ENCODE peak calls at places on chromosome 9, in eight cellular contexts. Y is transverse colon, G is endothelial cell of umbilical vein, L is K562, H is HCT116, X is Panc1, Z is suprapubic skin, V is stomach. Q is an unnamed sample.

GRCh38 chr9:12884736-12885395 is 110.0 kb downstream of the LURAP1L start:
- DNase-seq in V (no peak), Z (no peak), Y (no peak), L (no peak), G (peak), X (peak), H (peak), Q (no peak)

GRCh38 chr9:134488901-134489280 is 152.7 kb upstream of the COL5A1 start:
- DNase-seq in Y (no peak), V (no peak), G (no peak), Z (no peak), X (no peak), L (no peak), H (no peak), Q (no peak)

GRCh38 chr9:72333758-72334157 is 31.2 kb downstream of the ZFAND5 start:
- DNase-seq in Z (no peak), X (no peak), V (no peak), G (no peak), L (peak), H (no peak), Y (no peak), Q (no peak)

GRCh38 chr9:81669011-81669739 is 20.2 kb downstream of the TLE1 start:
- DNase-seq in Y (no peak), H (no peak), L (no peak), V (no peak), G (no peak), Z (no peak), X (no peak), Q (no peak)

GRCh38 chr9:68794898-68795297 is 89.9 kb downstream of the PIP5K1B start:
- DNase-seq in Z (no peak), H (no peak), L (no peak), Y (no peak), G (no peak), V (no peak), X (no peak), Q (no peak)

GRCh38 chr9:126160067-126160853 is 166.4 kb upstream of the MVB12B start:
- DNase-seq in G (no peak), H (no peak), V (peak), L (no peak), Z (no peak), X (no peak), Y (no peak), Q (no peak)

GRCh38 chr9:24416136-24416535 is 129.6 kb downstream of the IZUMO3 start:
- DNase-seq in Y (no peak), G (no peak), X (no peak), H (no peak), V (no peak), L (no peak), Z (no peak), Q (no peak)

GRCh38 chr9:1173211-1173610 is 123.1 kb downstream of the DMRT2 start:
- DNase-seq in Y (peak), Z (no peak), G (no peak), X (no peak), L (no peak), H (no peak), V (no peak), Q (no peak)

GRCh38 chr9:105877719-105878118 is 183.4 kb downstream of the TMEM38B start:
- DNase-seq in V (no peak), Y (no peak), G (no peak), H (no peak), L (no peak), X (no peak), Z (no peak), Q (no peak)

GRCh38 chr9:105438136-105438839 is 9.5 kb upstream of the FSD1L start:
- DNase-seq in L (no peak), H (no peak), V (no peak), Z (no peak), Y (no peak), G (no peak), X (no peak), Q (no peak)

GRCh38 chr9:35914307-35914807 is 5.1 kb downstream of the SPAAR start:
- DNase-seq in V (peak), X (no peak), H (no peak), Z (no peak), G (peak), L (peak), Y (peak), Q (no peak)

GRCh38 chr9:91659529-91660294 is 236.1 kb upstream of the NFIL3 start:
- DNase-seq in Z (no peak), V (no peak), G (no peak), L (peak), Y (no peak), H (peak), X (no peak), Q (no peak)

GRCh38 chr9:131613921-131614320 is 68.6 kb downstream of the PRRT1B start:
- DNase-seq in Z (no peak), X (no peak), G (no peak), Y (no peak), H (no peak), L (no peak), V (no peak), Q (no peak)

GRCh38 chr9:77808750-77809079 is 160.6 kb upstream of the GNA14 start:
- DNase-seq in H (no peak), G (no peak), Y (no peak), Z (no peak), L (no peak), X (no peak), V (no peak), Q (no peak)

GRCh38 chr9:70587143-70587710 is 172.8 kb upstream of the KLF9 start:
- DNase-seq in L (no peak), G (peak), V (no peak), H (no peak), X (no peak), Y (no peak), Z (no peak), Q (no peak)

GRCh38 chr9:110936719-110937452 is 101.4 kb downstream of the LPAR1 start:
- DNase-seq in L (no peak), X (no peak), Z (no peak), V (no peak), Y (no peak), H (no peak), G (no peak), Q (no peak)

GRCh38 chr9:7325980-7326379 is 473.6 kb downstream of the DMAC1 start:
- DNase-seq in V (no peak), G (no peak), X (no peak), Y (no peak), Z (no peak), H (no peak), L (no peak), Q (no peak)

GRCh38 chr9:31089822-31090221 is 1294.6 kb upstream of the ACO1 start:
- DNase-seq in Y (no peak), L (no peak), X (no peak), H (no peak), Z (no peak), V (no peak), G (no peak), Q (no peak)

GRCh38 chr9:15306068-15306756 is 804 bp downstream of the TTC39B start:
- DNase-seq in G (peak), X (no peak), Z (peak), H (no peak), V (peak), L (no peak), Y (peak), Q (peak)

GRCh38 chr9:109683521-109683920 is 96.5 kb upstream of the PALM2AKAP2 start:
- DNase-seq in L (no peak), Z (no peak), Y (no peak), H (no peak), G (no peak), X (no peak), V (no peak), Q (no peak)

GRCh38 chr9:119802621-119803020 is 433.4 kb upstream of the BRINP1 start:
- DNase-seq in Y (peak), H (no peak), G (no peak), Z (peak), V (no peak), L (no peak), X (no peak), Q (no peak)

GRCh38 chr9:72552356-72552755 is 30.9 kb downstream of the TMC1 start:
- DNase-seq in L (no peak), Z (no peak), H (no peak), X (no peak), Y (no peak), G (no peak), V (no peak), Q (no peak)

GRCh38 chr9:8666060-8666459 is 866.5 kb upstream of the DMAC1 start:
- DNase-seq in G (no peak), V (no peak), Y (no peak), H (no peak), L (no peak), Z (no peak), X (no peak), Q (no peak)

GRCh38 chr9:78808087-78808486 is 511.2 kb downstream of the PSAT1 start:
- DNase-seq in L (no peak), X (no peak), Y (no peak), Z (no peak), G (no peak), H (no peak), V (no peak), Q (no peak)

GRCh38 chr9:34501889-34502425 is 20.8 kb downstream of the ENHO start:
- DNase-seq in X (no peak), G (peak), Z (no peak), V (peak), Y (peak), L (no peak), H (no peak), Q (no peak)

GRCh38 chr9:78029601-78030552 is 1.7 kb downstream of the GNAQ start:
- DNase-seq in X (no peak), G (peak), Y (peak), H (no peak), Z (no peak), V (no peak), L (no peak), Q (no peak)

GRCh38 chr9:29332789-29333188 is 1759.5 kb upstream of the C9orf72 start:
- DNase-seq in Z (no peak), Y (no peak), X (no peak), G (no peak), L (no peak), V (no peak), H (peak), Q (no peak)

GRCh38 chr9:86458456-86458855 is 104.2 kb upstream of the TUT7 start:
- DNase-seq in V (no peak), G (no peak), L (no peak), H (no peak), Y (no peak), X (no peak), Z (no peak), Q (no peak)

DNA sequence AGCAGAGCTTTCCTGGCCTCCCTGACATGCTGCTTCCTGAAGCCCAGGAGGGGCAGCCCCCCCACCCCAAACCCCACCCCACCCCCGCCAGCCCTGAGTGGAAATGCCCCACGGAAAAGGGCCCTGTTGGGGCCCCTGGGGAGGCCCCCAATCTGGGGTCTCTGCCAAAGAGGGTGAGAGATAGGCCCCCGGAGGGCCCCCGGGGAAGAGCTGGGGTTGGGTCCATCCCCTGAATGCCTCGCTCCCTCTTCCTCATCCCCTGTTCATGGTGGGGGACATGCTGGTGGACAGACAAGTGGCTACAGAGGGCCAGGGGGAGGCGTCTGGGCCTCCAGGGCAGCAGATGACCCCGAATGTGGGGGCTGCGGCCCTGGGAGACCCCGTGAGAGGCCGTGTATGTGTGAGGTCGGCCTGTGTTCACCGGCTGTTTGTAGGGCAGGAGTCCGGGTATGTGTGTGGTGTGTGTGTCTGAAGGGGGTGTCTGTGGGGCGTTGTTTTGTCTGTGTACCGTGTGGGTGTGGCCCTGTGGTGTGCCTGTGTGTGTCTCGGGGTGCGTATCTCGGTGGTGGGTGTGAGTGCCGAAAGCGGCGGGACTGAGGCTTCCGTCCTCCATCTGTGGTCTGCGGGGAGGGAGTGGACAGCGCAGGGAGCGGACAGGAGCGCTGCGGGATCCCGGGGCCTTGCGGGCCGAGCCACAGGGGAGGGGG is 11.3 kb downstream of the C9orf50 start:
- DNase-seq in G (no peak), Z (no peak), V (peak), Y (peak), H (no peak), X (no peak), L (peak), Q (no peak)
- H3K27ac ChIP-seq in G (no peak), Z (peak), V (peak), Y (peak), H (peak), X (peak), L (no peak), Q (no peak)

DNA sequence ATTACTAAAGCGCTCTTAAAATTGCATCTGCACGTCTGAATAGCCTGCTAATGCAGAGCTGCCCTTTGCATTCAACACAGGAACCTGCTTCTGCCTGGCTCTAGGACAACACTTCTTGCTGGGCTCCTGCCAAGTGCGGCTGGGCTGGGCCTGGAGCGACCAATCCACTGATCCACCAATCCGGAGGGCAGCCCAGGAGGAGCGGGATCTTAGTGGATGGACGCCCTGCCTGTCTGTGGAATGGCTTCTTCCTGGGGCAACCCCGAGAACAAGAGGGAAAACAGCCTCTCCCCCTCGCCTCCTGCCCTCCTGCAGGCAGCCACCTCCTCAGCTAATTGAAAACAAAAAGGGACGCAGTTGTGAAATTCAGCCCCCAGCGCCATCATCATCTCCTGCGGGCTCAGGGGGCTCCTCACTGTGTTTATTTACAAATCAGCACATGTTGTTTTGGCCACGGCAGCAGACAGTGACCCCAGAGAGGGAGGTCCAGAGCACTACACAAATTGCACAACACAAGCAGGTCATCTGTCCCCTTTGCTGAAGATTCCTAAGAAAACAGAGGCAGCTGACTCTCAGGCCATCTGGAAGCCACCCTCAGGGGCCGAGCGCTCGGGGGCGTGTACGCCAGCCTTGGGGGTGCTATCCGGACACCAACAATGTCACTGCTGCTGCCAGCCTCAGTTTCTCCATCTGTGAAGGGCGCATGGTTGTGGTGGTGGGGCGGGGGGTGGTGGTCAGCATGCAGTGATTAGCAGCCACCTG is 57.3 kb downstream of the GADD45G start:
- DNase-seq in Y (peak), H (peak), X (no peak), L (peak), V (peak), Z (peak), G (peak), Q (peak)
- TF ChIP-seq POLR2AphosphoS5 in Y (peak), H (no peak), X (no peak), L (no peak), V (peak), Z (no peak), G (no peak), Q (no peak)

GRCh38 chr9:89442981-89443817 is 54.7 kb downstream of the SEMA4D start:
- DNase-seq in G (no peak), X (no peak), V (no peak), L (no peak), H (no peak), Y (no peak), Z (no peak), Q (no peak)

GRCh38 chr9:89445135-89445797 is 52.6 kb downstream of the SEMA4D start:
- DNase-seq in X (no peak), L (no peak), Y (no peak), H (no peak), G (no peak), Z (no peak), V (no peak), Q (no peak)

GRCh38 chr9:89445801-89446228 is 52.1 kb downstream of the SEMA4D start:
- DNase-seq in X (no peak), V (no peak), G (no peak), Z (no peak), Y (no peak), L (no peak), H (no peak), Q (no peak)

GRCh38 chr9:89442501-89442978 is 55.4 kb downstream of the SEMA4D start:
- DNase-seq in V (no peak), Z (no peak), Y (no peak), H (no peak), G (no peak), X (no peak), L (no peak), Q (no peak)

GRCh38 chr9:89444212-89444611 is 53.7 kb downstream of the SEMA4D start:
- DNase-seq in Y (peak), G (no peak), L (no peak), H (no peak), Z (no peak), X (no peak), V (no peak), Q (no peak)
- H3K27ac ChIP-seq in Y (no peak), G (no peak), L (no peak), H (no peak), Z (no peak), X (no peak), V (no peak), Q (no peak)

DNA sequence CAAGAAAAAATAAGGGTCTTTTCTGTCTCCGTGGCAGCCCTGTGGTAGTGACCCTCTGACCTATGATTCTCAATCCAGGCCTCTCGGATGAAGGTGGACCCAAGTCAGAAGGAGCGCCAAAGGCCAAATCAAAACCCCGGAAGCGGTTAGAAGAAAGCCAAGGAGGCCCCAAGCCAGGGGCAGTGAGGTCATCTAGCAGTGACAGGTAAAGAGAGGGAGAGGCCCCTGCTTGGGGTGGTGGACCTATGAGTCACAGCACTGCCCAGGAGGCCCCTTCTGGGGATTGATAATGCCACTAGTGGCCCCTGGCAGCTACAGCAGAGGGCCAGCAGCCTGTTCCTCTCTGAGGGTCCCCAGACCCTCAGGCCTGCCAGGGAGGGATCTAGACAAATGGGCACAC is 6.4 kb upstream of the SLC2A8 start:
- DNase-seq in V (no peak), G (no peak), H (no peak), L (peak), Z (no peak), X (no peak), Y (no peak), Q (no peak)
- TF ChIP-seq POLR2AphosphoS5 in V (no peak), G (no peak), H (no peak), L (no peak), Z (no peak), X (no peak), Y (no peak), Q (no peak)

GRCh38 chr9:136405481-136405880 is 4.9 kb downstream of the ENTR1 start:
- DNase-seq in Y (no peak), G (no peak), H (no peak), Z (no peak), V (no peak), X (no peak), L (no peak), Q (no peak)
- H3K27ac ChIP-seq in Y (no peak), G (no peak), H (no peak), Z (no peak), V (no peak), X (no peak), L (no peak), Q (no peak)

GRCh38 chr9:120893585-120893857 is 16.5 kb upstream of the PHF19 start:
- DNase-seq in V (no peak), H (no peak), X (no peak), L (no peak), Y (no peak), G (no peak), Z (no peak), Q (no peak)
- TF ChIP-seq POLR2AphosphoS5 in V (no peak), H (no peak), X (no peak), L (no peak), Y (no peak), G (no peak), Z (no peak), Q (no peak)

Q was measured in H1.